ENCODE peak calls at places on chromosomes 5 and 9, in four cellular contexts. C is AG04450, K is colonic mucosa, T is ovary. U is an unnamed sample.

GRCh38 chr9:88803551-88804288 is 187.5 kb upstream of the S1PR3 start:
- DNase-seq in C (no peak), T (no peak), K (no peak), U (no peak)

GRCh38 chr5:68973696-68974095 is 120.1 kb upstream of the SLC30A5 start:
- DNase-seq in C (no peak), K (no peak), T (no peak), U (no peak)

GRCh38 chr9:27365977-27366376 is 69.0 kb upstream of the EQTN start:
- DNase-seq in T (no peak), C (no peak), K (no peak), U (no peak)

GRCh38 chr5:98588225-98588624 is 185.2 kb upstream of the RGMB start:
- DNase-seq in C (no peak), T (no peak), K (no peak), U (no peak)

GRCh38 chr5:59758566-59758965 is 135.0 kb downstream of the PDE4D start:
- DNase-seq in C (no peak), T (no peak), K (no peak), U (peak; percentile 64)

GRCh38 chr5:122880749-122881148 is 35.3 kb downstream of the SNX24 start:
- DNase-seq in K (no peak), T (no peak), C (no peak), U (no peak)

GRCh38 chr5:101977729-101978345 is 318.2 kb downstream of the SLCO4C1 start:
- DNase-seq in C (peak; percentile 1), T (no peak), K (no peak), U (peak; percentile 32)

GRCh38 chr5:10288600-10289213 is 19.0 kb downstream of the CMBL start:
- DNase-seq in C (no peak), T (no peak), K (peak; percentile 94), U (peak; percentile 76)

GRCh38 chr5:124583469-124584350 is 162.7 kb downstream of the ZNF608 start:
- DNase-seq in T (no peak), K (peak; percentile 22), C (peak; percentile 66), U (peak; percentile 82)

GRCh38 chr9:4666042-4666699 is at the start of gene SPATA6L:
- DNase-seq in C (no peak), K (peak; percentile 79), T (peak; percentile 73), U (no peak)

GRCh38 chr5:127243011-127243410 is 47.6 kb upstream of the MEGF10 start:
- DNase-seq in T (no peak), C (no peak), K (no peak), U (no peak)

GRCh38 chr9:108473209-108474112 is 382.3 kb downstream of the ACTL7B start:
- DNase-seq in T (no peak), C (no peak), K (peak; percentile 56), U (peak; percentile 90)

GRCh38 chr5:114391321-114391720 is 29.5 kb downstream of the KCNN2 start:
- DNase-seq in T (no peak), K (no peak), C (no peak), U (no peak)

DNA sequence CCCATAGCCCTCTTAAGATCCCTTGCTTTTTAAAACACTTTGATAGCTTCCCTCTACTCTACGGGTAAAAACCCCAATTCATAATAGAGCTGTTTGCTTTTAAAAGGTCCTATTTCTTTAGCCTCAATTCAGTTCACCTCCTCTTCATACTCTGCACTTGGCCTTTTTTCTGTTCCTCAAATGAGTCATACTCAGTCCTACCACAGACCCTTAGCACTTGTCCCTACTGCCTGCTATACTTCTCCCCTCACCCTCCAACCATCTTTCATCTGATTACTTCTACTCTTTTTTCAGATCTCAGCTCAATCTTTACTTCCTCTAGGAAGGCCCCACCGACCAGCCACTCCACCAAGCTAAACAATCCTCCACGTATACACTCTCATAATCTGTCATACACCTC is 2.5 kb downstream of the HDAC3 start:
- DNase-seq in K (no peak), C (no peak), T (no peak), U (no peak)
- H3K27ac ChIP-seq in K (no peak overlapping the region), C (no peak overlapping the region), T (no peak overlapping the region), U (no peak overlapping the region)

GRCh38 chr5:42250-42649 is 49.7 kb upstream of the PLEKHG4B start:
- DNase-seq in C (no peak), T (no peak), K (no peak), U (no peak)
- TF ChIP-seq CTCF in C (peak; percentile 45), T (no peak), K (no peak), U (peak; percentile 41)

GRCh38 chr5:148684528-148684927 is 30.2 kb upstream of the HTR4 start:
- DNase-seq in T (no peak), K (no peak), C (no peak), U (no peak)
- H3K27ac ChIP-seq in T (no peak overlapping the region), K (no peak overlapping the region), C (no peak overlapping the region), U (no peak overlapping the region)

DNA sequence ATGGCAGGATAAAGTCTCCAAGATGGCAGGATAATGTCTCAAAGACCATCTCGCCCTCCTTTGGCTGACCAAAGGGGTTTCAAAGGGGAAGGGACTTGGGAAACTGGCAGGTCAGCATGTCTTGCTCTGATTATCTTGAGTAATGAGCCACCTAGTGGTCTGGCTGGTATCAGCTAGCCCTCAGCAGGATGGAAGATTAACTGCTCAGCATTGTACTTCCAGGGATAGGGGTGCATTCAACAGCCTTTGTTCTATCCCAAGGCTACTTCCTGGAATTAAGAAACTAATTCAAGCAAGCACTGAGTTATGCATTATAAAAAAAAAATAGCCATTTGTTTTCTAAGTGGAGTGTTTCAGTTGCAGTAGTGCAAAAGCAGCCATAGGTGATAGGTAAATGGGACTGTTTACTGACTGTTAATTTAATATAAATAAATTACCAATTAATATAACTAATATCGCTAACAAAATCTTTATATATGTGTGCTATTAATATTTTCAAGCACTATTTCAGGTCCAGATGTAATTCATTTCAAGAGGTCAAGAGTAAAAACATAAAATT is 555.5 kb downstream of the CDH9 start:
- DNase-seq in T (no peak), K (no peak), C (no peak), U (peak; percentile 63)
- TF ChIP-seq CTCF in T (no peak), K (no peak), C (no peak), U (peak; percentile 83)

DNA sequence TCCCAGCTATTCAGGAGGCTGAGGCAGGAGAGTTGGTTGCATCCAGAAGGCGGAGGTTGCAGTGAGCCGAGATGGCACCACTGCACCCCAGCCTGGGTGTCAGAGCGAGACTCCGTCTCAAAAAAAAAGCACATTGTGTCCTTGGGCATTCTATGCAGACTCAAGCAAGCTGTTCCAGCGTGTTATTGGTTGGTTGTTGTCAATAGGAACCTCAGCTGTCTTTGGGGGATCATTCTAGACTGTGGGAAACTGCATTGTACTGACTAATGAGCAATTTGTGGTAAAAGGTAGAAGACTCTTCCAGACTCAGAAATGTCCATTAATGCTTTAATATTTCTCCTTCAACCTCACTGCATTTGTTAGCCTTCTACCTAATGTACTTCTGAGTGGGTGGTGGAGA is 379.5 kb upstream of the GRAMD2B start:
- DNase-seq in T (no peak), C (no peak), K (no peak), U (no peak)
- H3K27ac ChIP-seq in T (no peak overlapping the region), C (no peak overlapping the region), K (no peak overlapping the region), U (no peak overlapping the region)

GRCh38 chr5:153752890-153753289 is 262.4 kb downstream of the GRIA1 start:
- DNase-seq in K (no peak), T (no peak), C (no peak), U (no peak)

GRCh38 chr5:153755913-153756500 is 265.5 kb downstream of the GRIA1 start:
- DNase-seq in T (no peak), C (no peak), K (no peak), U (no peak)

GRCh38 chr5:153753645-153754432 is 263.4 kb downstream of the GRIA1 start:
- DNase-seq in T (no peak), C (no peak), K (no peak), U (peak; percentile 86)

DNA sequence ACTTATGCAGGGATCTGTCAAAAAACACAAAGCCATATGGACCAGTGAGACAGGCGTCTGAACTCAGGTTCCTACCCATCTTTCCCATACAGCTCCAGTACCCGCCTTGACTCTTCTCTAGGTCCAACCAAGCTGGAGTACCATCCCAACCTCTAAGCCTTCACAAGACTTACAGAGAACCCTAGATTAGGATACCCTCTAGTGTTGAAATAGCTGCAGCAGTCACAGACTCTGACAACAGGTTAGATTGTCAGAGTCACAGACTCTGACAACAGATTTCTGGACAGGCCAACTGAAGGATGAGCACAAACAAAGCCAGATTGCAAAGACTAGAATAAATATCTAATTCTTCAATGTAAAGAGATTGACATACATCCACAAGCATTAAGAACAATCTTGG is 266.1 kb downstream of the GRIA1 start:
- DNase-seq in T (no peak), C (no peak), K (no peak), U (no peak)
- TF ChIP-seq CTCF in T (no peak), C (peak; percentile 11), K (no peak), U (no peak)

GRCh38 chr5:135034963-135035677 is 1.1 kb upstream of the PITX1 start:
- DNase-seq in C (no peak), T (no peak), K (no peak), U (no peak)
- H3K27ac ChIP-seq in C (peak overlapping the region; percentile 80), T (no peak overlapping the region), K (peak overlapping the region; percentile 50), U (peak overlapping the region; percentile 99)

DNA sequence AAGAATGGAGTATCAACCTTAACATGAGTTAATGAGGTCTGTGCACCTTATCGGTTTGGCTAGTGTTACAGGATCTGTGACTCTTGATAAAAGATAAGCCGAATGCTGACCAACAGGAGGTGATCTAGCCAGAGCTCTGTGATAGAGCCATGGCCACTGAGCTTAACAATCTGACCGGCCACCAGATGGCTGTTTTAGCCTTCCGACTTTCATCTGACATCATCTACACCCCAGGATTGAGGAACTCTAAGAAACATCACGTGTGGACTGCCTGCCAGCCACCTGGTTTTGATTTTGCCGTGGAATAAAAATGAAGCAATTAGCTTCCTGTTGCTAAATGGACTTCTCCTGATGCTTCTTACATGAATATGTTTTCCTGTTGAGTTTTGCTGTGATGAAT is 281.3 kb downstream of the CEMIP2 start:
- DNase-seq in T (no peak), K (no peak), C (no peak), U (no peak)
- TF ChIP-seq CTCF in T (no peak), K (no peak), C (no peak), U (no peak)

GRCh38 chr5:172923539-172923938 is 35.7 kb upstream of the RPL26L1 start:
- DNase-seq in T (no peak), C (no peak), K (no peak), U (no peak)
- H3K27ac ChIP-seq in T (no peak overlapping the region), C (no peak overlapping the region), K (no peak overlapping the region), U (peak overlapping the region; percentile 53)

GRCh38 chr5:159777049-159777448 is 139.2 kb upstream of the ADRA1B start:
- DNase-seq in T (no peak), K (no peak), C (no peak), U (no peak)

GRCh38 chr5:159775890-159776289 is 140.4 kb upstream of the ADRA1B start:
- DNase-seq in T (no peak), C (no peak), K (no peak), U (no peak)

GRCh38 chr5:159772698-159773061 is 143.6 kb upstream of the ADRA1B start:
- DNase-seq in K (no peak), T (no peak), C (no peak), U (no peak)

GRCh38 chr5:159773062-159773924 is 143.0 kb upstream of the ADRA1B start:
- DNase-seq in T (peak; percentile 89), C (peak; percentile 46), K (peak; percentile 30), U (peak; percentile 92)

DNA sequence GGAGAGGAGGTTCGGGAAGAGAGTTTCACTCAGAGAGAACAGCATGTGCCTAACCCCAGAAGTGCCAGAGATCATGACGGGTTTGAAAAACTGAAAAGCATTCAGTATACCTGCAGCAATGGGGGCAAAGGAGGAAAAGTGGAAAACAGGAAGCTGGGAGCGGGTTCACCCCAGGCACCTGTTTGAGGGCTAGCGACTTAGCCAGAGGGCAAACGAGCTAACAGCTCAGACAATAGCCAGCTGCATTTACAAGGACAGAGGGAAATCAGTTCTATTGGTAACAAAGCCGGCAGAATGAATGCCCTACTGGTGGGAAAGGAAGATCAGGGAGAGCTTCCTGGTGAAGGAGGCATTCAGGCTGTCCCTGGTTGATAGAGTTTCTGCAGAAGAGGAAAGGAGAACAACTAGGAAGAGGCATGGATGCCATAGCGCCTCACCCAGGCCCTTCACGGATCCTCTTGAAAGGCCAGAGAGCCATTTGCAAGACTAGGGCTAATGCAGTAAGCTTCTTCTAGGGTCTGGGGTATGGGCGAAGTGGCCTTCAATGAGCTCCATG is 141.7 kb upstream of the ADRA1B start:
- DNase-seq in T (no peak), C (no peak), K (no peak), U (no peak)
- TF ChIP-seq CTCF in T (no peak), C (no peak), K (no peak), U (no peak)

U was measured in RWPE1.